ENCODE peak calls at places on chromosomes 4 and X, in seven cellular contexts. J is HS-27A; D is pancreas; I is stimulated activated CD4-positive, alpha-beta T cell treated with anti-CD3 and anti-CD28 coated beads, TNF-alpha, amount 100 ng/mL, for 4 hours; T is NCI-H1105 treated with DMSO at 0.1 percent for 48 hours; M is fibroblast of mammary gland; N is AG09309. O is an unnamed sample.

GRCh38 chr4:138576684-138577083 is 334.5 kb upstream of the SLC7A11 start:
- DNase-seq in J (no peak), I (no peak), D (no peak), T (no peak), N (peak; percentile 17), M (peak; percentile 48), O (peak; percentile 78)

GRCh38 chrX:48043056-48043455 is 28.4 kb downstream of the ZNF630 start:
- DNase-seq in N (no peak), J (no peak), I (no peak), T (no peak), M (no peak), D (no peak), O (no peak)

GRCh38 chr4:175787948-175788347 is 24.1 kb downstream of the GPM6A start:
- DNase-seq in M (no peak), N (no peak), I (no peak), D (no peak), J (no peak), T (no peak), O (no peak)

GRCh38 chr4:137361756-137362470 is 170.4 kb downstream of the PCDH18 start:
- DNase-seq in I (no peak), J (no peak), M (peak; percentile 31), T (no peak), N (no peak), D (no peak), O (no peak)

GRCh38 chr4:172982151-172982590 is 186.4 kb upstream of the GALNT7 start:
- DNase-seq in J (no peak), M (peak; percentile 97), I (no peak), D (peak; percentile 16), N (no peak), T (peak; percentile 44), O (peak; percentile 70)

GRCh38 chrX:138745215-138745614 is 33.7 kb upstream of the FGF13 start:
- DNase-seq in J (no peak), M (peak; percentile 62), D (peak; percentile 31), I (no peak), T (peak; percentile 3), N (no peak), O (peak; percentile 20)

GRCh38 chr4:86498560-86499166 is 95.5 kb upstream of the PTPN13 start:
- DNase-seq in D (no peak), N (peak; percentile 51), T (peak; percentile 56), I (no peak), J (peak; percentile 26), M (peak; percentile 67), O (peak; percentile 65)

GRCh38 chrX:49995021-49995731 is 72.8 kb downstream of the CLCN5 start:
- DNase-seq in M (peak; percentile 53), D (no peak), N (peak; percentile 11), J (peak; percentile 9), I (no peak), T (no peak), O (peak; percentile 74)

O was measured in mesenchymal stem cell.